ENCODE peak calls at places on chromosomes 12 and 14, in nine cellular contexts. K is PC-3, T is tibial nerve, G is GM12865, O is left ventricle myocardium inferior, C is RWPE1, I is neural crest cell, B is AG10803, A is nephron progenitor cell. L is an unnamed sample.

GRCh38 chr12:82383930-82384513 is 25.7 kb downstream of the METTL25 start:
- DNase-seq in A (no peak), G (peak), I (no peak), B (peak), C (peak), O (no peak), T (no peak), K (peak), L (peak)

GRCh38 chr12:111775205-111776193 is 8.8 kb downstream of the ALDH2 start:
- DNase-seq in I (no peak), K (peak), O (peak), C (peak), G (peak), A (peak), T (peak), B (no peak), L (peak)

GRCh38 chr14:61188196-61188595 is 92.9 kb downstream of the TMEM30B start:
- DNase-seq in K (no peak), T (no peak), A (peak), G (peak), O (peak), B (no peak), C (no peak), I (no peak), L (no peak)

GRCh38 chr14:81990312-81990761 is 456.7 kb upstream of the SEL1L start:
- DNase-seq in O (no peak), A (peak), I (peak), T (peak), C (peak), K (peak), B (peak), G (peak), L (peak)

GRCh38 chr12:93448796-93449195 is 7.0 kb upstream of the UBE2N start:
- DNase-seq in A (no peak), I (no peak), B (no peak), G (no peak), T (no peak), C (no peak), O (no peak), K (peak), L (no peak)

GRCh38 chr12:109968032-109968420 is 28.1 kb downstream of the GIT2 start:
- DNase-seq in I (no peak), T (no peak), O (no peak), B (no peak), K (no peak), A (no peak), G (peak), C (no peak), L (no peak)

GRCh38 chr12:15787801-15788200 is 1.4 kb downstream of the EPS8 start:
- DNase-seq in G (no peak), A (no peak), I (no peak), K (no peak), B (no peak), C (no peak), O (no peak), T (no peak), L (no peak)

GRCh38 chr12:1488908-1489381 is 105.4 kb downstream of the FBXL14 start:
- DNase-seq in A (no peak), I (no peak), G (no peak), K (no peak), C (no peak), O (no peak), B (peak), T (no peak), L (no peak)

GRCh38 chr14:58078068-58078467 is 73.9 kb downstream of the ARMH4 start:
- DNase-seq in O (no peak), B (peak), I (no peak), T (no peak), C (peak), A (no peak), G (no peak), K (peak), L (no peak)

GRCh38 chr14:93764211-93764659 is 24.1 kb downstream of the PRIMA1 start:
- DNase-seq in G (no peak), C (peak), B (no peak), I (no peak), O (peak), T (no peak), K (peak), A (no peak), L (no peak)

GRCh38 chr14:90517431-90517841 is 120.6 kb downstream of the CALM1 start:
- DNase-seq in A (no peak), C (no peak), O (no peak), T (no peak), I (no peak), B (no peak), K (no peak), G (no peak), L (no peak)

GRCh38 chr12:118842753-118843335 is 138.5 kb upstream of the SRRM4 start:
- DNase-seq in K (no peak), A (no peak), I (no peak), O (no peak), B (no peak), T (no peak), C (no peak), G (no peak), L (no peak)

GRCh38 chr14:95033851-95034622 is 123.3 kb downstream of the DICER1 start:
- DNase-seq in I (no peak), K (no peak), G (no peak), B (no peak), O (no peak), C (no peak), A (no peak), T (no peak), L (no peak)

GRCh38 chr12:53624453-53624852 is 1.7 kb downstream of the ATF7 start:
- DNase-seq in G (no peak), B (peak), K (no peak), O (no peak), C (no peak), T (no peak), A (no peak), I (no peak), L (no peak)

GRCh38 chr12:26878661-26879119 is 45.7 kb upstream of the ITPR2 start:
- DNase-seq in C (no peak), G (peak), I (no peak), T (peak), B (peak), K (no peak), A (no peak), O (peak), L (no peak)

GRCh38 chr12:24928131-24928530 is 20.8 kb downstream of the BCAT1 start:
- DNase-seq in K (no peak), I (no peak), O (no peak), C (no peak), G (no peak), B (no peak), A (no peak), T (no peak), L (no peak)

GRCh38 chr12:109962388-109962787 is 33.8 kb downstream of the GIT2 start:
- DNase-seq in K (no peak), C (no peak), T (no peak), A (no peak), O (no peak), G (no peak), I (no peak), B (peak), L (no peak)

GRCh38 chr12:121741743-121742142 is 29.2 kb downstream of the TMEM120B start:
- DNase-seq in O (no peak), C (no peak), A (no peak), B (no peak), K (no peak), G (no peak), T (no peak), I (no peak), L (no peak)

GRCh38 chr12:9651265-9651729 is 18.2 kb upstream of the CLEC2D start:
- DNase-seq in A (no peak), O (no peak), T (no peak), B (peak), K (peak), I (no peak), C (no peak), G (peak), L (no peak)

GRCh38 chr12:105355752-105356151 is 25.3 kb downstream of the C12orf75 start:
- DNase-seq in K (peak), B (peak), C (peak), T (no peak), O (no peak), G (no peak), A (no peak), I (no peak), L (no peak)

GRCh38 chr12:116434155-116435065 is 124.8 kb upstream of the MAP1LC3B2 start:
- DNase-seq in T (peak), O (peak), C (peak), A (peak), G (no peak), K (peak), B (peak), I (peak), L (peak)

GRCh38 chr14:66543996-66544395 is 36.0 kb downstream of the GPHN start:
- DNase-seq in T (no peak), B (no peak), A (no peak), C (no peak), O (no peak), K (no peak), I (no peak), G (no peak), L (no peak)

GRCh38 chr12:39277416-39277815 is 165.5 kb downstream of the KIF21A start:
- DNase-seq in C (no peak), I (no peak), T (no peak), B (peak), G (peak), O (no peak), A (no peak), K (no peak), L (no peak)

GRCh38 chr12:52446346-52447045 is 5.5 kb downstream of the KRT6B start:
- DNase-seq in K (no peak), A (no peak), I (no peak), C (no peak), G (no peak), O (no peak), T (no peak), B (no peak), L (no peak)

GRCh38 chr14:24441485-24441884 is 1.1 kb downstream of the SDR39U1 start:
- DNase-seq in B (no peak), C (no peak), K (no peak), I (no peak), G (no peak), T (no peak), O (no peak), A (no peak), L (no peak)

GRCh38 chr14:100297320-100298300 is 8.6 kb downstream of the SLC25A29 start:
- DNase-seq in K (no peak), I (no peak), C (no peak), A (no peak), G (peak), T (peak), O (peak), B (peak), L (no peak)

GRCh38 chr12:24500466-24501232 is 448.3 kb downstream of the BCAT1 start:
- DNase-seq in T (no peak), I (no peak), A (no peak), K (no peak), B (no peak), G (no peak), C (peak), O (no peak), L (no peak)

GRCh38 chr12:126831115-126831514 is 1435.9 kb upstream of the TMEM132C start:
- DNase-seq in C (no peak), T (no peak), I (no peak), O (no peak), A (no peak), B (no peak), G (no peak), K (no peak), L (peak)

GRCh38 chr14:54675236-54676125 is 108.6 kb downstream of the SAMD4A start:
- DNase-seq in O (no peak), A (no peak), I (no peak), G (no peak), K (no peak), B (peak), T (no peak), C (no peak), L (no peak)

GRCh38 chr12:21248679-21249078 is 86.0 kb downstream of the SLCO1A2 start:
- DNase-seq in T (no peak), K (peak), G (peak), I (no peak), O (no peak), A (no peak), C (no peak), B (peak), L (no peak)

GRCh38 chr12:54546511-54546910 is 2.9 kb upstream of the PDE1B start:
- DNase-seq in O (no peak), A (no peak), K (no peak), T (no peak), G (no peak), I (no peak), C (no peak), B (no peak), L (no peak)

GRCh38 chr12:22477166-22477893 is 67.0 kb downstream of the C2CD5 start:
- DNase-seq in B (peak), T (no peak), A (no peak), G (no peak), K (no peak), C (no peak), I (no peak), O (no peak), L (no peak)

GRCh38 chr14:102229071-102229738 is 75.8 kb downstream of the MOK start:
- DNase-seq in C (no peak), T (no peak), A (no peak), K (no peak), G (no peak), O (no peak), I (no peak), B (no peak), L (no peak)

GRCh38 chr14:90624228-90624627 is 192.0 kb downstream of the TTC7B start:
- DNase-seq in A (no peak), C (peak), K (peak), I (no peak), B (peak), T (no peak), G (no peak), O (peak), L (peak)

GRCh38 chr12:121789800-121790748 is 3.4 kb downstream of the RHOF start:
- DNase-seq in O (peak), A (peak), G (peak), I (no peak), C (no peak), K (peak), B (no peak), T (peak), L (peak)

GRCh38 chr12:80325167-80325959 is 118.7 kb upstream of the PTPRQ start:
- DNase-seq in I (no peak), K (no peak), C (no peak), T (no peak), G (no peak), B (peak), A (no peak), O (no peak), L (no peak)

GRCh38 chr12:22982635-22983034 is 357.7 kb downstream of the ETNK1 start:
- DNase-seq in T (no peak), K (no peak), O (no peak), I (no peak), C (no peak), G (no peak), B (no peak), A (no peak), L (no peak)

DNA sequence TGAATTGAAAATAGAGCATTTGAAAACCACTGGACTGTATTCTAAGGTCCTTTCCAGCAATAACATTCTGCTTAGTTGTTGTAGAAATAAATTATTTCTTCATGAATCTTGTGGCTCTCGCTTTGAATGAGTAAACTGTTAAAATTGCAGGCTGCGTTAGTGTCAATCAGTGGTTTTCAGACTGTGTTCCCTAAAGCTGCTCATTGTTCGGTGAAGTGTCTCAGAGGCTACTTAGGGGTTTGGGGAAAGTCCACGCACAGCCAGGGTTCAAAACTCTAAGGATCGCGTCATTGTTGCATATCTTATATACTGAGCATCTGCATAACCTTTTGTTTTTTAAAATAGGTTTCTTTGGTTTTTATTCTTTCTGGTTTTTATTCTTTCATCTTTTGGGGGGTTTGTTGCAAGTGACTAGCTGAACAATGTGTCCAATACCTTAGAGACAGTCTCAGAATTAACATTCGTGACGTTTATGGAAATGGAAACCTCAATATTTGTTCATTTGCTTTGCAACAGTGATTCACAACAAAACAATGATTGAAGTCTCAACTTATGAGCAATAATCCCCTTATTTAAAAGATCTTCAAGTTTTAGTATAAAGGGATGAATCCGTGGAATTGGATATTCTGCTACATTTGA is 108.1 kb downstream of the TTLL5 start:
- DNase-seq in O (no peak), B (peak), T (no peak), G (peak), C (no peak), A (no peak), I (no peak), K (peak), L (no peak)
- TF ChIP-seq CTCF in O (no peak), B (no peak), T (no peak), G (no peak), C (no peak), A (no peak), I (no peak), K (no peak), L (no peak)

DNA sequence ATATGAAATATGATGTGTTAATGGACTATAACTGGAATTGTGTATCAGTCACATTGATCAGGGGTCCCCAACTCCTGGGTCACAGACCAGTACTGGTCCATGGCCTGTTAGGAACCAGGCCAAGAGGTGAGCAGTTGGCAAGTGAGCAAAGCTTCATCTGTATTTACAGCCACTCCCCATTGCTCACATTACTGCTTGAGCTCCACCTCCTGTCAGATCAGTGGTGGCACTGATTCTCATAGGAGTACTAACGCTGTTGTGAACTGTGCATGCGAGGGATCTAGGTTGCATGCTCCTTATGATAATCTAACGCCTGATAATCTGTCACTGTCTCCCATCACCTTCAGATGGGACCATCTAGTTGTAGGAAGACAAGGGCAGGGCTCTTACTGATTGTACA is 72.3 kb downstream of the CDK17 start:
- DNase-seq in A (no peak), B (no peak), K (no peak), O (no peak), G (peak), C (no peak), I (no peak), T (no peak), L (no peak)
- TF ChIP-seq CTCF in A (no peak), B (no peak), K (no peak), O (no peak), G (no peak), C (no peak), I (no peak), T (no peak), L (no peak)

DNA sequence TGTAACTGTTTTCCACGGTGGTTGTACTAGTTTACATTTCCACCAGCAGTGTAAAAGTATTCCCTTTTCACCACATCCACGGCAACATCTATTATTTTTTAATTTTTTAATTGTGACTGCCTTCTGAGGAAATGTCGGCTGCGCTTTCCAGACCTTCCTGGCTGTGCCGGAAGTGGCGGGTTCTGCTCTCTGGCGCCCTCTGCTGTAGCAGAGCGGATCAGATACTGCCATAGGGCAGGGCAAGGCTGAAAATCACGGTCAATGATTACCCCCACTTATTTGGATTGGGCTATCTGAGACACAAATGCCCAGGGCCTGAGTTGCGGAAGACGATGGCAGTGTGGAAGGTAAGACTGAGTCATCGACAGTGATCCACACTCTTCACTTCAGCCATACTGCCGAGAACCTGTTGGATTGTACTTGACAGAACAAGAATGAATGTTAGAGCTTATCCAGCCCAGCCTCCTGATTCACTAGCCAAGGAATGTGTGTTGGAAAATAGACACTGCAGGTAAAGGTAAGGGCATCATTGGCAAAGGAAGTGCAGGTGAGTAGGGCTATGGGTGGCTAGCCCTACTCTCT is 124.2 kb downstream of the NTF3 start:
- DNase-seq in O (no peak), B (no peak), T (no peak), I (peak), C (no peak), G (peak), A (peak), K (peak), L (peak)
- TF ChIP-seq CTCF in O (peak), B (peak), T (no peak), I (peak), C (peak), G (peak), A (no peak), K (peak), L (peak)

DNA sequence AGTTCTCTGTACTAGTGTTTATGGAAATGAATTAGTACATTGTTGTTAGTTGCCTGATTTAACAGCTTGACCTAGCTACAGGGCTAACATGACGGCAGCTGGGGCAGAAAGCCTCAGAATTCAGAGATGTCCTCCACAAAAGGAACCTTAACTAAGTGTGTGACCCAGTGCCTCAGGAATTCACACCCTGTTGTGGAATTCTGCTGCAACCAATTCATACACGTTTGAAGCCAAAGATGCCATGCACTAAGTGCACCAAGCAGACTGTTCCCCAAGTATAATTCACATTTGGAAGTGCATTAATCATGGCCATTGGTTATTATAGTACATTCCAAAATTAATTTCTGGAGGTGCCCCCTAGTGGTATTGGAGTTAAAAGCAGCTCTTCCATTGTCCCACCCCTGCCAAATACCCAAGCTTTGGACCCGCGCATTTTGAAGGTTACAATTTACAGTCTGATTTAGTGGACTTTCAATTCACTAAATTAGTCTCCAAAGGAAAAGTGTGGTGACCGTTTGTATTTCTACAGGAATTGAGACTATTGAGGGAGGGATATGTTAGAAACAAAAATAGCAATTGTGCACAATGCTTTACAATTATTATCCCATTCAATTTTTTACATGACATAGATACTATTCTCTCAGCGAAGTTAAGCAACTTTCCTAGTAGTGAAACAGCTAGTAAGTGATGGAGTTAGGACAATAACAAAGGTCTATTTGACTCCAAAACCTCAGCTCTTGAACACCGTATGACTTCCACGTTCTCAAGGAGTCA is 85.9 kb downstream of the PAX9 start:
- DNase-seq in B (peak), A (no peak), T (no peak), K (peak), O (no peak), I (no peak), G (no peak), C (peak), L (peak)
- TF ChIP-seq CTCF in B (peak), A (peak), T (no peak), K (peak), O (peak), I (peak), G (peak), C (peak), L (peak)

GRCh38 chr14:75293920-75294648 is 15.5 kb downstream of the FOS start:
- DNase-seq in T (peak), B (peak), A (peak), C (peak), I (peak), K (peak), O (peak), G (peak), L (peak)
- TF ChIP-seq CTCF in T (peak), B (no peak), A (no peak), C (no peak), I (no peak), K (no peak), O (no peak), G (no peak), L (no peak)

L was measured in Calu3.